ENCODE peak calls at places on chromosomes 16 and 17, in nine cellular contexts. One of them, this sample, is unnamed.
A peak's percentile ranks its signal among the peaks of the same experiment; 100 is the strongest.

GRCh38 chr17:3729881-3730280 is 6.2 kb downstream of the HASPIN start:
- DNase-seq in astrocyte of the spinal cord: no peak
- DNase-seq in A549: no peak
- DNase-seq in nephron progenitor cell: no peak
- DNase-seq in HFF-Myc: no peak
- DNase-seq in upper lobe of right lung: no peak
- DNase-seq in fibroblast of mammary gland: no peak
- DNase-seq in psoas muscle: no peak
- DNase-seq in omental fat pad: no peak
- DNase-seq in this sample: no peak

GRCh38 chr17:58339775-58340622 is 11.4 kb upstream of the TSPOAP1 start:
- DNase-seq in HFF-Myc: no peak
- DNase-seq in psoas muscle: no peak
- DNase-seq in astrocyte of the spinal cord: no peak
- DNase-seq in upper lobe of right lung: peak; percentile 27
- DNase-seq in A549: no peak
- DNase-seq in omental fat pad: no peak
- DNase-seq in fibroblast of mammary gland: no peak
- DNase-seq in nephron progenitor cell: no peak
- DNase-seq in this sample: no peak

GRCh38 chr17:36512641-36513040 is 22.0 kb downstream of the MYO19 start:
- DNase-seq in A549: no peak
- DNase-seq in psoas muscle: no peak
- DNase-seq in nephron progenitor cell: no peak
- DNase-seq in upper lobe of right lung: no peak
- DNase-seq in HFF-Myc: no peak
- DNase-seq in omental fat pad: no peak
- DNase-seq in fibroblast of mammary gland: no peak
- DNase-seq in astrocyte of the spinal cord: no peak
- DNase-seq in this sample: no peak

GRCh38 chr16:83219285-83219684 is 588.5 kb upstream of the HSBP1 start:
- DNase-seq in nephron progenitor cell: no peak
- DNase-seq in HFF-Myc: no peak
- DNase-seq in psoas muscle: no peak
- DNase-seq in fibroblast of mammary gland: no peak
- DNase-seq in A549: no peak
- DNase-seq in upper lobe of right lung: no peak
- DNase-seq in omental fat pad: no peak
- DNase-seq in astrocyte of the spinal cord: no peak
- DNase-seq in this sample: no peak

GRCh38 chr16:8677481-8677880 is 3.1 kb downstream of the ABAT start:
- DNase-seq in nephron progenitor cell: no peak
- DNase-seq in astrocyte of the spinal cord: no peak
- DNase-seq in omental fat pad: no peak
- DNase-seq in fibroblast of mammary gland: peak; percentile 53
- DNase-seq in HFF-Myc: no peak
- DNase-seq in upper lobe of right lung: no peak
- DNase-seq in psoas muscle: no peak
- DNase-seq in A549: no peak
- DNase-seq in this sample: no peak

GRCh38 chr16:86325895-86326294 is 184.4 kb upstream of the FOXF1 start:
- DNase-seq in HFF-Myc: no peak
- DNase-seq in omental fat pad: no peak
- DNase-seq in fibroblast of mammary gland: no peak
- DNase-seq in A549: no peak
- DNase-seq in astrocyte of the spinal cord: no peak
- DNase-seq in upper lobe of right lung: no peak
- DNase-seq in psoas muscle: no peak
- DNase-seq in nephron progenitor cell: no peak
- DNase-seq in this sample: no peak

GRCh38 chr17:37701424-37702020 is 43.3 kb downstream of the HNF1B start:
- DNase-seq in astrocyte of the spinal cord: no peak
- DNase-seq in upper lobe of right lung: peak; percentile 72
- DNase-seq in fibroblast of mammary gland: peak; percentile 18
- DNase-seq in nephron progenitor cell: no peak
- DNase-seq in A549: peak; percentile 75
- DNase-seq in omental fat pad: no peak
- DNase-seq in psoas muscle: no peak
- DNase-seq in HFF-Myc: no peak
- DNase-seq in this sample: peak; percentile 93

GRCh38 chr16:3292604-3293003 is 9.3 kb downstream of the ZNF263 start:
- DNase-seq in upper lobe of right lung: no peak
- DNase-seq in HFF-Myc: no peak
- DNase-seq in fibroblast of mammary gland: no peak
- DNase-seq in omental fat pad: no peak
- DNase-seq in astrocyte of the spinal cord: no peak
- DNase-seq in A549: no peak
- DNase-seq in psoas muscle: no peak
- DNase-seq in nephron progenitor cell: no peak
- DNase-seq in this sample: no peak

GRCh38 chr16:82633964-82634600 is 7.3 kb downstream of the CDH13 start:
- DNase-seq in fibroblast of mammary gland: no peak
- DNase-seq in astrocyte of the spinal cord: peak; percentile 37
- DNase-seq in psoas muscle: peak; percentile 55
- DNase-seq in upper lobe of right lung: no peak
- DNase-seq in HFF-Myc: no peak
- DNase-seq in A549: no peak
- DNase-seq in nephron progenitor cell: no peak
- DNase-seq in omental fat pad: no peak
- DNase-seq in this sample: no peak

GRCh38 chr16:82874251-82874650 is 247.5 kb downstream of the CDH13 start:
- DNase-seq in A549: no peak
- DNase-seq in nephron progenitor cell: no peak
- DNase-seq in HFF-Myc: no peak
- DNase-seq in astrocyte of the spinal cord: no peak
- DNase-seq in psoas muscle: no peak
- DNase-seq in fibroblast of mammary gland: no peak
- DNase-seq in upper lobe of right lung: no peak
- DNase-seq in omental fat pad: no peak
- DNase-seq in this sample: no peak

GRCh38 chr16:65124596-65124995 is 2.7 kb upstream of the CDH11 start:
- DNase-seq in omental fat pad: no peak
- DNase-seq in astrocyte of the spinal cord: no peak
- DNase-seq in nephron progenitor cell: no peak
- DNase-seq in A549: no peak
- DNase-seq in psoas muscle: no peak
- DNase-seq in upper lobe of right lung: no peak
- DNase-seq in fibroblast of mammary gland: no peak
- DNase-seq in HFF-Myc: no peak
- DNase-seq in this sample: no peak

GRCh38 chr17:64470676-64471075 is 21.8 kb downstream of the MILR1 start:
- DNase-seq in A549: no peak
- DNase-seq in HFF-Myc: no peak
- DNase-seq in fibroblast of mammary gland: no peak
- DNase-seq in astrocyte of the spinal cord: no peak
- DNase-seq in nephron progenitor cell: peak; percentile 12
- DNase-seq in omental fat pad: no peak
- DNase-seq in upper lobe of right lung: no peak
- DNase-seq in psoas muscle: no peak
- DNase-seq in this sample: no peak

GRCh38 chr17:32658470-32659418 is 172.0 kb downstream of the CDK5R1 start:
- DNase-seq in nephron progenitor cell: no peak
- DNase-seq in omental fat pad: no peak
- DNase-seq in psoas muscle: no peak
- DNase-seq in HFF-Myc: no peak
- DNase-seq in A549: no peak
- DNase-seq in fibroblast of mammary gland: no peak
- DNase-seq in astrocyte of the spinal cord: no peak
- DNase-seq in upper lobe of right lung: no peak
- DNase-seq in this sample: no peak

GRCh38 chr16:1499756-1500464 is 6.8 kb downstream of the TELO2 start:
- DNase-seq in HFF-Myc: no peak
- DNase-seq in astrocyte of the spinal cord: no peak
- DNase-seq in psoas muscle: no peak
- DNase-seq in omental fat pad: no peak
- DNase-seq in upper lobe of right lung: no peak
- DNase-seq in fibroblast of mammary gland: no peak
- DNase-seq in nephron progenitor cell: no peak
- DNase-seq in A549: no peak
- DNase-seq in this sample: no peak

GRCh38 chr17:2237960-2238359 is 65.6 kb downstream of the SMG6 start:
- DNase-seq in fibroblast of mammary gland: no peak
- DNase-seq in omental fat pad: no peak
- DNase-seq in nephron progenitor cell: no peak
- DNase-seq in upper lobe of right lung: no peak
- DNase-seq in A549: no peak
- DNase-seq in psoas muscle: no peak
- DNase-seq in astrocyte of the spinal cord: no peak
- DNase-seq in HFF-Myc: no peak
- DNase-seq in this sample: no peak

GRCh38 chr17:7421186-7421585 is 1.1 kb downstream of the SPEM1 start:
- DNase-seq in omental fat pad: no peak
- DNase-seq in upper lobe of right lung: no peak
- DNase-seq in psoas muscle: no peak
- DNase-seq in HFF-Myc: no peak
- DNase-seq in nephron progenitor cell: no peak
- DNase-seq in astrocyte of the spinal cord: no peak
- DNase-seq in A549: no peak
- DNase-seq in fibroblast of mammary gland: no peak
- DNase-seq in this sample: no peak

GRCh38 chr17:43758497-43759174 is at the start of gene SOST:
- DNase-seq in fibroblast of mammary gland: no peak
- DNase-seq in omental fat pad: no peak
- DNase-seq in psoas muscle: no peak
- DNase-seq in astrocyte of the spinal cord: no peak
- DNase-seq in A549: no peak
- DNase-seq in upper lobe of right lung: no peak
- DNase-seq in nephron progenitor cell: no peak
- DNase-seq in HFF-Myc: no peak
- DNase-seq in this sample: no peak

GRCh38 chr17:70848785-70849184 is 679.5 kb downstream of the KCNJ2 start:
- DNase-seq in fibroblast of mammary gland: peak; percentile 8
- DNase-seq in psoas muscle: no peak
- DNase-seq in omental fat pad: no peak
- DNase-seq in A549: no peak
- DNase-seq in astrocyte of the spinal cord: peak; percentile 82
- DNase-seq in nephron progenitor cell: no peak
- DNase-seq in upper lobe of right lung: no peak
- DNase-seq in HFF-Myc: no peak
- DNase-seq in this sample: no peak

GRCh38 chr17:76793775-76794174 is 55.9 kb downstream of the MFSD11 start:
- DNase-seq in astrocyte of the spinal cord: peak; percentile 25
- DNase-seq in A549: peak; percentile 59
- DNase-seq in psoas muscle: no peak
- DNase-seq in nephron progenitor cell: no peak
- DNase-seq in omental fat pad: no peak
- DNase-seq in HFF-Myc: no peak
- DNase-seq in fibroblast of mammary gland: peak; percentile 41
- DNase-seq in upper lobe of right lung: no peak
- DNase-seq in this sample: peak; percentile 37
- TF ChIP-seq CTCF in astrocyte of the spinal cord: peak; percentile 60
- TF ChIP-seq CTCF in A549: peak; percentile 68
- TF ChIP-seq CTCF in psoas muscle: no peak
- TF ChIP-seq CTCF in nephron progenitor cell: no peak
- TF ChIP-seq CTCF in omental fat pad: no peak
- TF ChIP-seq CTCF in HFF-Myc: peak; percentile 58
- TF ChIP-seq CTCF in fibroblast of mammary gland: peak; percentile 59
- TF ChIP-seq CTCF in upper lobe of right lung: no peak
- TF ChIP-seq CTCF in this sample: peak; percentile 25

GRCh38 chr17:81037783-81038733 is 3.1 kb downstream of the BAIAP2 start:
- DNase-seq in fibroblast of mammary gland: no peak
- DNase-seq in psoas muscle: no peak
- DNase-seq in A549: no peak
- DNase-seq in nephron progenitor cell: no peak
- DNase-seq in upper lobe of right lung: no peak
- DNase-seq in HFF-Myc: no peak
- DNase-seq in astrocyte of the spinal cord: no peak
- DNase-seq in omental fat pad: no peak
- DNase-seq in this sample: peak; percentile 22
- TF ChIP-seq CTCF in fibroblast of mammary gland: no peak
- TF ChIP-seq CTCF in psoas muscle: no peak
- TF ChIP-seq CTCF in A549: no peak
- TF ChIP-seq CTCF in nephron progenitor cell: no peak
- TF ChIP-seq CTCF in upper lobe of right lung: no peak
- TF ChIP-seq CTCF in HFF-Myc: no peak
- TF ChIP-seq CTCF in astrocyte of the spinal cord: no peak
- TF ChIP-seq CTCF in omental fat pad: no peak
- TF ChIP-seq CTCF in this sample: no peak

DNA sequence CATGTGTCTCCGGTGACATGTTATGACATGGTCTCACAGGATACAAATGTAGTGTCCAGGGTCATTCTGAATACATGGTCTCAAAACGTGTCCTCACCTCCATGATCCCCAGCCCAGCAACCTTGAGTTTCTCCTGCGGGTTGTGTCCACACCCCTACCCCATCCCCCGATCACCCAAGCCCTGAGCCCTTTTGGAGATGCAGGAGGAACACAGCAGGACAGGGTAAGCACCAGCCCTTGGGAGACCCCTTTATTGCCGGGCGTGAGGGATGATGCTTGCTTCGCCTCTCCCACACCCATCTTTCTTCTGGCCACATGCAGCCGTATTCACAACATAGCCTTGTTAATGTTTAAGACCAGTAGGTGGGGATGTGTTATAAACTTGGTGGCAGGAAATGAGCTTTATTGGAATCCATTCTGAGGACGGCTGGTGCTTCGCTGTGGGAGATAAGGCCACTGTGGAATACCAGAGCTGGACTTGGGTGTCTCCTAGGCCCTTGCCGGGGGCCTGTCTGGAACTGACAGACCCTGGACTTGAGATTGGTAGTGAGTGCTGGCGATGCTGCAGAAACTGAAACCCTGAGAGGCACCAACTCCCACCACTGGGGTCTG is 5.5 kb downstream of the TMEM132E start:
- DNase-seq in nephron progenitor cell: no peak
- DNase-seq in HFF-Myc: no peak
- DNase-seq in omental fat pad: no peak
- DNase-seq in upper lobe of right lung: no peak
- DNase-seq in astrocyte of the spinal cord: peak; percentile 7
- DNase-seq in fibroblast of mammary gland: peak; percentile 11
- DNase-seq in A549: peak; percentile 49
- DNase-seq in psoas muscle: no peak
- DNase-seq in this sample: peak; percentile 41
- TF ChIP-seq CTCF in nephron progenitor cell: no peak
- TF ChIP-seq CTCF in HFF-Myc: no peak
- TF ChIP-seq CTCF in omental fat pad: no peak
- TF ChIP-seq CTCF in upper lobe of right lung: no peak
- TF ChIP-seq CTCF in astrocyte of the spinal cord: peak; percentile 13
- TF ChIP-seq CTCF in fibroblast of mammary gland: peak; percentile 11
- TF ChIP-seq CTCF in A549: peak; percentile 27
- TF ChIP-seq CTCF in psoas muscle: no peak
- TF ChIP-seq CTCF in this sample: peak; percentile 18

DNA sequence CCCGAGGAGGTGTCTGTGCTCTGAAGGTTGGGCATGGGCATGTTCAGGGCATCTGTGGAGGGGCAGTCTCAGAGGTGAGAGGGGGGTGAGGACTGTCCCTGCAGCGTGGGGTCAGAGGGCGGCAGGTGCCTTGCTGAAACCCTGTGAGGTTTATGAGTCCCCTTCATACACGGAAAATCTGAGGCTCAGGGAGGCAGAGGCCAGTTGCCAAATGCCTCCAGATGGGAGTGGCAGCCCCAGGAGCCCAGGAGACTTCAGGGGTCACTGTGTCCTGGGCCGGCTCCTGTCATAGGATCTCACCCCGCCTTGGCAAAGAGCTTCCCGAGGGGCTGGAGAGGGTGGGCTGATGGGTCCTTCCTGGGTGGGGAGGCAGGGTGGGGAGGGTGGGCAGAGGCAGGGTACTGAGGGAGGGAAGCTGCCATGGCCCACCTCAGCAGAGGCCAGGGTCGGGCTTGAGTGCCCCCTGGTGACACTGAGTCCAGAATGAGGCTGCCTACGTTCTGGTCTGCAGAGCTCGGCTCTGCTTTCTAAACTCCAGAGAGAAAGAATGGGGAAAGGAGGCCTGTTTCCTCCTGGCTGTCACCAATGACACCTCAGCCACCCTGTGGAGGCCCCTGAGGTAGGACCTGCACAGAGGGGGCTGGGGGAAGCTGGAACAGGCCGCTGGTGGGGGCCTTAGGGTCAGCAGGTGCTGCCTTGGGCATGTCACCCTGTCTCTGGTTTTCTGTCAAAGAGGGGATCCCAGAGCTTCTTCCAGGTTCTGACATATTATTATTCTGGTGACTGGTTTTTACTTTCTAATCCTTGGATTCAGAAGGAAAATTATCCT is 1.1 kb downstream of the LGALS9 start:
- DNase-seq in upper lobe of right lung: no peak
- DNase-seq in fibroblast of mammary gland: no peak
- DNase-seq in HFF-Myc: no peak
- DNase-seq in omental fat pad: no peak
- DNase-seq in psoas muscle: no peak
- DNase-seq in astrocyte of the spinal cord: no peak
- DNase-seq in nephron progenitor cell: no peak
- DNase-seq in A549: no peak
- DNase-seq in this sample: no peak
- TF ChIP-seq CTCF in upper lobe of right lung: no peak
- TF ChIP-seq CTCF in fibroblast of mammary gland: no peak
- TF ChIP-seq CTCF in HFF-Myc: no peak
- TF ChIP-seq CTCF in omental fat pad: no peak
- TF ChIP-seq CTCF in psoas muscle: no peak
- TF ChIP-seq CTCF in astrocyte of the spinal cord: no peak
- TF ChIP-seq CTCF in nephron progenitor cell: no peak
- TF ChIP-seq CTCF in A549: no peak
- TF ChIP-seq CTCF in this sample: no peak